ENCODE peak calls at places on chromosome 11, in six cellular contexts. U is LHCN-M2; B is stimulated activated CD8-positive, alpha-beta memory T cell treated with anti-CD3 and anti-CD28 coated beads, Interleukin-15, amount 100 ng/mL, for 1 hour; H is CD8-positive, alpha-beta memory T cell; N is stimulated activated CD4-positive, alpha-beta T cell treated with anti-CD3 and anti-CD28 coated beads, Interleukin-4, amount 100 ng/mL, for 24 hours; D is ACHN. W is an unnamed sample.

GRCh38 chr11:118398797-118399564 is 2.4 kb upstream of the ATP5MG start:
- DNase-seq in U (no peak), B (no peak), H (peak), N (peak), D (no peak), W (peak)

GRCh38 chr11:93547028-93547427 is 3.8 kb upstream of the SMCO4 start:
- DNase-seq in U (no peak), B (no peak), H (no peak), N (no peak), D (no peak), W (no peak)

GRCh38 chr11:96317576-96317975 is 25.4 kb downstream of the MAML2 start:
- DNase-seq in U (no peak), B (no peak), H (no peak), N (no peak), D (no peak), W (no peak)

GRCh38 chr11:122910775-122911174 is 28.2 kb downstream of the JHY start:
- DNase-seq in U (peak), B (no peak), H (no peak), N (no peak), D (peak), W (peak)

GRCh38 chr11:114566273-114566672 is 6.6 kb upstream of the NXPE1 start:
- DNase-seq in U (no peak), B (no peak), H (no peak), N (no peak), D (no peak), W (no peak)

GRCh38 chr11:6129634-6130033 is 22.1 kb downstream of the OR56B4 start:
- DNase-seq in U (no peak), B (no peak), H (no peak), N (no peak), D (no peak), W (no peak)

GRCh38 chr11:86669424-86669823 is 3.0 kb downstream of the ME3 start:
- DNase-seq in U (no peak), B (no peak), H (no peak), N (no peak), D (no peak), W (no peak)

GRCh38 chr11:115181480-115181879 is 322.7 kb downstream of the CADM1 start:
- DNase-seq in U (no peak), B (no peak), H (no peak), N (no peak), D (no peak), W (no peak)

GRCh38 chr11:2459016-2459725 is 14.4 kb downstream of the KCNQ1 start:
- DNase-seq in U (no peak), B (no peak), H (no peak), N (no peak), D (no peak), W (no peak)

GRCh38 chr11:12864316-12865156 is 144.6 kb upstream of the RASSF10 start:
- DNase-seq in U (no peak), B (no peak), H (no peak), N (no peak), D (no peak), W (peak)

GRCh38 chr11:17162376-17162775 is 45.4 kb downstream of the PIK3C2A start:
- DNase-seq in U (no peak), B (no peak), H (no peak), N (no peak), D (no peak), W (no peak)

GRCh38 chr11:69682681-69683326 is 7.7 kb upstream of the LTO1 start:
- DNase-seq in U (no peak), B (no peak), H (no peak), N (no peak), D (no peak), W (no peak)

GRCh38 chr11:18203723-18204122 is 31.1 kb downstream of the MRGPRX4 start:
- DNase-seq in U (peak), B (no peak), H (no peak), N (no peak), D (peak), W (peak)

GRCh38 chr11:14904745-14905103 is 12.7 kb upstream of the CYP2R1 start:
- DNase-seq in U (peak), B (peak), H (peak), N (peak), D (no peak), W (peak)

GRCh38 chr11:12846766-12847615 is 162.1 kb upstream of the RASSF10 start:
- DNase-seq in U (peak), B (no peak), H (no peak), N (no peak), D (no peak), W (no peak)

GRCh38 chr11:76798656-76799055 is 15.5 kb downstream of the TSKU start:
- DNase-seq in U (no peak), B (no peak), H (no peak), N (no peak), D (no peak), W (no peak)

GRCh38 chr11:93648168-93648567 is 13.3 kb upstream of the CEP295 start:
- DNase-seq in U (no peak), B (no peak), H (no peak), N (no peak), D (no peak), W (peak)

GRCh38 chr11:5291207-5291838 is 10.4 kb downstream of the OR51B4 start:
- DNase-seq in U (peak), B (no peak), H (no peak), N (no peak), D (peak), W (peak)

GRCh38 chr11:126637800-126638175 is 282.3 kb downstream of the ST3GAL4 start:
- DNase-seq in U (peak), B (no peak), H (no peak), N (no peak), D (peak), W (peak)

GRCh38 chr11:44949160-44950035 is 1.3 kb downstream of the TP53I11 start:
- DNase-seq in U (no peak), B (no peak), H (peak), N (peak), D (no peak), W (peak)

GRCh38 chr11:64891880-64892279 is 13.5 kb upstream of the EHD1 start:
- DNase-seq in U (no peak), B (no peak), H (no peak), N (no peak), D (no peak), W (no peak)

GRCh38 chr11:58642120-58642625 is 19.7 kb downstream of the CNTF start:
- DNase-seq in U (no peak), B (no peak), H (no peak), N (no peak), D (no peak), W (no peak)

GRCh38 chr11:16774920-16775603 is 36.6 kb downstream of the C11orf58 start:
- DNase-seq in U (no peak), B (no peak), H (no peak), N (no peak), D (no peak), W (no peak)

GRCh38 chr11:82842019-82842418 is 58.2 kb downstream of the PRCP start:
- DNase-seq in U (no peak), B (no peak), H (no peak), N (no peak), D (no peak), W (no peak)

GRCh38 chr11:827861-828167 is at the start of gene CRACR2B:
- DNase-seq in U (no peak), B (no peak), H (no peak), N (no peak), D (no peak), W (no peak)

GRCh38 chr11:1569251-1569780 is 2.8 kb downstream of the DUSP8 start:
- DNase-seq in U (no peak), B (no peak), H (no peak), N (no peak), D (no peak), W (no peak)

GRCh38 chr11:35357893-35358292 is 61.5 kb downstream of the SLC1A2 start:
- DNase-seq in U (peak), B (no peak), H (no peak), N (no peak), D (peak), W (no peak)

GRCh38 chr11:34928268-34928959 is 12.0 kb downstream of the PDHX start:
- DNase-seq in U (no peak), B (no peak), H (no peak), N (no peak), D (no peak), W (no peak)

GRCh38 chr11:65811764-65812475 is 21.8 kb upstream of the SNX32 start:
- DNase-seq in U (peak), B (no peak), H (no peak), N (no peak), D (no peak), W (peak)

GRCh38 chr11:44973634-44974401 is 23.1 kb upstream of the TP53I11 start:
- DNase-seq in U (no peak), B (no peak), H (no peak), N (no peak), D (no peak), W (no peak)

GRCh38 chr11:85737738-85738137 is 51.7 kb upstream of the CCDC89 start:
- DNase-seq in U (no peak), B (no peak), H (peak), N (no peak), D (no peak), W (no peak)

GRCh38 chr11:65571940-65572339 is 398 bp upstream of the FAM89B start:
- DNase-seq in U (no peak), B (no peak), H (no peak), N (no peak), D (peak), W (peak)

GRCh38 chr11:130413383-130414106 is 14.9 kb downstream of the ADAMTS8 start:
- DNase-seq in U (peak), B (no peak), H (no peak), N (no peak), D (peak), W (peak)

GRCh38 chr11:44621784-44622183 is 56.3 kb downstream of the CD82 start:
- DNase-seq in U (no peak), B (no peak), H (peak), N (peak), D (no peak), W (no peak)

GRCh38 chr11:126049159-126049558 is 13.5 kb downstream of the CDON start:
- DNase-seq in U (no peak), B (no peak), H (no peak), N (no peak), D (no peak), W (no peak)

GRCh38 chr11:82698576-82699352 is 34.9 kb downstream of the FAM181B start:
- DNase-seq in U (no peak), B (no peak), H (no peak), N (no peak), D (no peak), W (no peak)

GRCh38 chr11:92397356-92397755 is 172.7 kb downstream of the FAT3 start:
- DNase-seq in U (no peak), B (no peak), H (no peak), N (no peak), D (no peak), W (no peak)

GRCh38 chr11:120168960-120169681 is 31.2 kb upstream of the TRIM29 start:
- DNase-seq in U (peak), B (peak), H (peak), N (peak), D (peak), W (peak)

GRCh38 chr11:87384078-87384729 is 346.5 kb downstream of the TMEM135 start:
- DNase-seq in U (no peak), B (no peak), H (no peak), N (no peak), D (no peak), W (no peak)